ENCODE peak calls at places on chromosomes 4 and X, in six cellular contexts. S is NCI-H460; C is brain microvascular endothelial cell; G is stimulated activated CD8-positive, alpha-beta memory T cell treated with anti-CD3 and anti-CD28 coated beads, Interleukin-7, amount 100 ng/mL, for 1 hour; X is SK-MEL-5; A is T-helper 22 cell. V is an unnamed sample.
A peak's percentile ranks its signal among the peaks of the same experiment; 100 is the strongest.

GRCh38 chrX:24471808-24472207 is 6.7 kb downstream of the PDK3 start:
- DNase-seq in G (no peak), C (no peak), A (no peak), X (no peak), S (no peak), V (no peak)

GRCh38 chr4:139419388-139419914 is 34.5 kb upstream of the RAB33B start:
- DNase-seq in G (no peak), A (no peak), X (no peak), C (peak; percentile 66), S (no peak), V (no peak)

GRCh38 chrX:281166-281999 is at the start of gene PLCXD1:
- DNase-seq in C (no peak), X (peak; percentile 45), G (no peak), A (no peak), S (no peak), V (peak; percentile 54)

GRCh38 chr4:124389591-124389990 is 322.9 kb downstream of the ANKRD50 start:
- DNase-seq in G (no peak), C (no peak), S (no peak), A (no peak), X (no peak), V (no peak)

GRCh38 chrX:87571965-87572364 is 54.4 kb downstream of the KLHL4 start:
- DNase-seq in X (no peak), S (peak; percentile 41), C (no peak), G (no peak), A (no peak), V (no peak)

GRCh38 chr4:106019771-106020170 is 124.5 kb downstream of the NPNT start:
- DNase-seq in S (no peak), A (no peak), X (no peak), G (no peak), C (no peak), V (no peak)

GRCh38 chrX:151912221-151912620 is 468 bp upstream of the MAGEA4 start:
- DNase-seq in C (no peak), G (no peak), X (no peak), S (no peak), A (no peak), V (no peak)

GRCh38 chrX:40975951-40976350 is 109.3 kb upstream of the USP9X start:
- DNase-seq in S (no peak), C (no peak), A (no peak), X (no peak), G (no peak), V (no peak)

GRCh38 chr4:168811793-168812651 is 198.0 kb downstream of the CBR4 start:
- DNase-seq in G (no peak), X (no peak), C (peak; percentile 69), A (no peak), S (no peak), V (no peak)

GRCh38 chr4:79227896-79228295 is 98.0 kb downstream of the NAA11 start:
- DNase-seq in G (no peak), A (no peak), X (no peak), C (no peak), S (no peak), V (no peak)

GRCh38 chr4:76305971-76306881 is at the start of gene STBD1:
- DNase-seq in G (no peak), A (peak; percentile 3), S (peak; percentile 40), X (peak; percentile 13), C (peak; percentile 29), V (no peak)

GRCh38 chrX:72100051-72100755 is 31.5 kb downstream of the RTL5 start:
- DNase-seq in A (peak; percentile 47), G (no peak), X (no peak), C (no peak), S (no peak), V (no peak)

GRCh38 chr4:165827018-165827417 is 46.0 kb upstream of the TLL1 start:
- DNase-seq in X (no peak), S (no peak), G (no peak), C (no peak), A (no peak), V (no peak)

GRCh38 chr4:109302366-109303140 is at the start of gene COL25A1:
- DNase-seq in A (peak; percentile 11), S (peak; percentile 26), C (peak; percentile 24), G (no peak), X (peak; percentile 69), V (no peak)

GRCh38 chrX:153948847-153949819 is 4.7 kb upstream of the RENBP start:
- DNase-seq in G (no peak), X (no peak), S (no peak), A (no peak), C (no peak), V (no peak)

GRCh38 chr4:94911141-94911540 is 153.4 kb downstream of the BMPR1B start:
- DNase-seq in X (no peak), G (no peak), S (no peak), C (no peak), A (no peak), V (no peak)

GRCh38 chrX:27966955-27967354 is 14.3 kb downstream of the DCAF8L1 start:
- DNase-seq in C (peak; percentile 24), A (no peak), X (no peak), S (peak; percentile 3), G (no peak), V (no peak)

GRCh38 chr4:98446499-98447375 is 185.6 kb downstream of the RAP1GDS1 start:
- DNase-seq in S (no peak), C (peak; percentile 61), G (no peak), A (peak; percentile 45), X (no peak), V (peak; percentile 44)

V was measured in germinal center.